ENCODE peak calls at places on chromosomes 12 and 14, in five cellular contexts. R is AML-193; Q is stimulated activated CD4-positive, alpha-beta T cell treated with anti-CD3 and anti-CD28 coated beads, Interleukin-4, amount 100 ng/mL, for 1 hour; L is activated T-helper 1 cell treated with anti-CD3 and anti-CD28 coated beads, Interleukin-2, amount 50 U/mL, for 16 hours; W is lower lobe of right lung. J is an unnamed sample.
A peak's percentile ranks its signal among the peaks of the same experiment; 100 is the strongest.

GRCh38 chr12:5088586-5089264 is 45.0 kb downstream of the KCNA5 start:
- DNase-seq in R (no peak), Q (no peak), L (no peak), W (no peak), J (no peak)

GRCh38 chr12:127060310-127060847 is 1206.6 kb upstream of the TMEM132C start:
- DNase-seq in R (no peak), Q (no peak), L (no peak), W (no peak), J (no peak)

GRCh38 chr14:26888592-26888991 is 290.8 kb upstream of the NOVA1 start:
- DNase-seq in R (no peak), Q (no peak), L (no peak), W (no peak), J (no peak)

GRCh38 chr12:105206686-105207374 is 29.1 kb downstream of the APPL2 start:
- DNase-seq in R (no peak), Q (no peak), L (no peak), W (no peak), J (no peak)

GRCh38 chr14:72952171-72952570 is 25.9 kb downstream of the DCAF4 start:
- DNase-seq in R (no peak), Q (no peak), L (no peak), W (no peak), J (no peak)

GRCh38 chr14:101709962-101710891 is 51.3 kb upstream of the PPP2R5C start:
- DNase-seq in R (no peak), Q (no peak), L (no peak), W (no peak), J (peak; percentile 54)

GRCh38 chr12:113813229-113813541 is 152.9 kb downstream of the RBM19 start:
- DNase-seq in R (no peak), Q (no peak), L (no peak), W (no peak), J (no peak)

GRCh38 chr14:68981539-68981976 is 2.5 kb upstream of the ACTN1 start:
- DNase-seq in R (no peak), Q (no peak), L (no peak), W (no peak), J (no peak)

GRCh38 chr12:46384451-46385301 is 12.1 kb upstream of the SLC38A2 start:
- DNase-seq in R (peak; percentile 36), Q (no peak), L (no peak), W (no peak), J (no peak)

GRCh38 chr12:11577658-11578260 is 71.7 kb upstream of the ETV6 start:
- DNase-seq in R (no peak), Q (no peak), L (no peak), W (no peak), J (no peak)

GRCh38 chr14:64760146-64760755 is 56.0 kb downstream of the PLEKHG3 start:
- DNase-seq in R (peak; percentile 43), Q (peak; percentile 62), L (peak; percentile 47), W (peak; percentile 75), J (peak; percentile 78)

GRCh38 chr14:101884537-101885253 is 79.7 kb upstream of the DYNC1H1 start:
- DNase-seq in R (no peak), Q (no peak), L (no peak), W (no peak), J (peak; percentile 50)

GRCh38 chr12:132329739-132330548 is 555 bp upstream of the GALNT9 start:
- DNase-seq in R (no peak), Q (no peak), L (no peak), W (no peak), J (no peak)

GRCh38 chr14:86022031-86022629 is 492.2 kb downstream of the FLRT2 start:
- DNase-seq in R (no peak), Q (no peak), L (no peak), W (no peak), J (no peak)

GRCh38 chr12:33614630-33615029 is 175.0 kb upstream of the SYT10 start:
- DNase-seq in R (no peak), Q (no peak), L (no peak), W (no peak), J (no peak)

GRCh38 chr14:75379246-75379929 is 48.4 kb upstream of the JDP2 start:
- DNase-seq in R (no peak), Q (no peak), L (no peak), W (no peak), J (no peak)

GRCh38 chr14:75972729-75973480 is 8.9 kb downstream of the TGFB3 start:
- DNase-seq in R (no peak), Q (no peak), L (no peak), W (no peak), J (no peak)

GRCh38 chr14:85528080-85528881 is 1.7 kb upstream of the FLRT2 start:
- DNase-seq in R (no peak), Q (no peak), L (no peak), W (no peak), J (no peak)

GRCh38 chr12:94147991-94148840 is at the start of gene PLXNC1:
- DNase-seq in R (peak; percentile 37), Q (peak; percentile 72), L (peak; percentile 52), W (peak; percentile 81), J (peak; percentile 86)

GRCh38 chr12:52335598-52336262 is 14.5 kb upstream of the KRT83 start:
- DNase-seq in R (no peak), Q (no peak), L (no peak), W (no peak), J (no peak)

GRCh38 chr12:646303-647038 is 16.8 kb downstream of the NINJ2 start:
- DNase-seq in R (no peak), Q (no peak), L (no peak), W (no peak), J (no peak)

GRCh38 chr12:117854339-117855012 is 114.3 kb downstream of the KSR2 start:
- DNase-seq in R (peak; percentile 14), Q (peak; percentile 32), L (no peak), W (no peak), J (peak; percentile 69)

GRCh38 chr12:100427078-100427477 is 46.6 kb upstream of the NR1H4 start:
- DNase-seq in R (no peak), Q (no peak), L (no peak), W (no peak), J (no peak)

J was measured in activated CD8-positive, alpha-beta memory T cell treated with anti-CD3 and anti-CD28 coated beads for 24 hours.